ENCODE peak calls at places on chromosomes 1 and 21, in six cellular contexts. One of them, this sample, is unnamed.

GRCh38 chr21:46250146-46250725 is 21.7 kb upstream of the LSS start:
- DNase-seq in A673: no peak
- DNase-seq in fibroblast of lung: peak; percentile 38
- DNase-seq in osteoblast: peak; percentile 45
- DNase-seq in IMR-90: peak; percentile 33
- DNase-seq in endodermal cell: no peak
- DNase-seq in this sample: no peak

GRCh38 chr1:111582644-111583618 is 36.7 kb upstream of the RAP1A start:
- DNase-seq in IMR-90: no peak
- DNase-seq in A673: peak; percentile 15
- DNase-seq in endodermal cell: no peak
- DNase-seq in osteoblast: no peak
- DNase-seq in fibroblast of lung: no peak
- DNase-seq in this sample: no peak

GRCh38 chr1:173427146-173428054 is 49.7 kb upstream of the PRDX6 start:
- DNase-seq in IMR-90: no peak
- DNase-seq in fibroblast of lung: no peak
- DNase-seq in A673: no peak
- DNase-seq in endodermal cell: peak; percentile 11
- DNase-seq in osteoblast: no peak
- DNase-seq in this sample: no peak

GRCh38 chr1:6508154-6508875 is 16.8 kb upstream of the PLEKHG5 start:
- DNase-seq in endodermal cell: peak; percentile 41
- DNase-seq in osteoblast: peak; percentile 81
- DNase-seq in IMR-90: no peak
- DNase-seq in A673: no peak
- DNase-seq in fibroblast of lung: no peak
- DNase-seq in this sample: no peak

GRCh38 chr1:54980528-54981241 is at the start of gene TMEM61:
- DNase-seq in A673: no peak
- DNase-seq in IMR-90: no peak
- DNase-seq in fibroblast of lung: no peak
- DNase-seq in osteoblast: no peak
- DNase-seq in endodermal cell: peak; percentile 79
- DNase-seq in this sample: no peak

GRCh38 chr1:81377406-81377805 is 423.3 kb upstream of the ADGRL2 start:
- DNase-seq in A673: no peak
- DNase-seq in IMR-90: no peak
- DNase-seq in endodermal cell: peak; percentile 65
- DNase-seq in fibroblast of lung: no peak
- DNase-seq in osteoblast: no peak
- DNase-seq in this sample: no peak

GRCh38 chr1:173015629-173016028 is 35.1 kb downstream of the TNFSF18 start:
- DNase-seq in A673: no peak
- DNase-seq in IMR-90: no peak
- DNase-seq in endodermal cell: no peak
- DNase-seq in osteoblast: no peak
- DNase-seq in fibroblast of lung: no peak
- DNase-seq in this sample: no peak

GRCh38 chr21:25578070-25578961 is 29.0 kb downstream of the MRPL39 start:
- DNase-seq in IMR-90: peak; percentile 36
- DNase-seq in fibroblast of lung: no peak
- DNase-seq in endodermal cell: no peak
- DNase-seq in A673: no peak
- DNase-seq in osteoblast: no peak
- DNase-seq in this sample: no peak

GRCh38 chr1:183569141-183569540 is 21.1 kb downstream of the NCF2 start:
- DNase-seq in A673: no peak
- DNase-seq in fibroblast of lung: no peak
- DNase-seq in IMR-90: peak; percentile 61
- DNase-seq in osteoblast: no peak
- DNase-seq in endodermal cell: peak; percentile 32
- DNase-seq in this sample: peak; percentile 31

GRCh38 chr21:41519806-41520559 is 12.0 kb upstream of the TMPRSS2 start:
- DNase-seq in endodermal cell: no peak
- DNase-seq in osteoblast: no peak
- DNase-seq in fibroblast of lung: no peak
- DNase-seq in A673: no peak
- DNase-seq in IMR-90: no peak
- DNase-seq in this sample: no peak

GRCh38 chr1:185636848-185637247 is 97.3 kb upstream of the HMCN1 start:
- DNase-seq in A673: no peak
- DNase-seq in IMR-90: no peak
- DNase-seq in fibroblast of lung: no peak
- DNase-seq in osteoblast: no peak
- DNase-seq in endodermal cell: no peak
- DNase-seq in this sample: no peak

GRCh38 chr1:15618685-15619525 is 1.6 kb downstream of the DDI2 start:
- DNase-seq in fibroblast of lung: peak; percentile 94
- DNase-seq in endodermal cell: no peak
- DNase-seq in IMR-90: peak; percentile 79
- DNase-seq in osteoblast: no peak
- DNase-seq in A673: no peak
- DNase-seq in this sample: no peak

GRCh38 chr1:54795841-54796468 is 5.2 kb downstream of the TTC22 start:
- DNase-seq in fibroblast of lung: no peak
- DNase-seq in endodermal cell: no peak
- DNase-seq in IMR-90: no peak
- DNase-seq in A673: no peak
- DNase-seq in osteoblast: peak; percentile 32
- DNase-seq in this sample: no peak

GRCh38 chr21:45098867-45099266 is 24.5 kb downstream of the ADARB1 start:
- DNase-seq in A673: peak; percentile 64
- DNase-seq in IMR-90: no peak
- DNase-seq in osteoblast: no peak
- DNase-seq in fibroblast of lung: no peak
- DNase-seq in endodermal cell: no peak
- DNase-seq in this sample: no peak
- TF ChIP-seq CTCF in A673: peak; percentile 81
- TF ChIP-seq CTCF in IMR-90: peak; percentile 22
- TF ChIP-seq CTCF in osteoblast: peak; percentile 53
- TF ChIP-seq CTCF in fibroblast of lung: peak; percentile 51
- TF ChIP-seq CTCF in endodermal cell: peak; percentile 73
- TF ChIP-seq CTCF in this sample: peak; percentile 73

GRCh38 chr1:23527366-23527765 is 3.7 kb downstream of the E2F2 start:
- DNase-seq in fibroblast of lung: no peak
- DNase-seq in A673: no peak
- DNase-seq in endodermal cell: no peak
- DNase-seq in IMR-90: no peak
- DNase-seq in osteoblast: no peak
- DNase-seq in this sample: no peak
- H3K4me3 ChIP-seq in fibroblast of lung: no peak overlapping the region
- H3K4me3 ChIP-seq in A673: no peak overlapping the region
- H3K4me3 ChIP-seq in endodermal cell: no peak overlapping the region
- H3K4me3 ChIP-seq in IMR-90: no peak overlapping the region
- H3K4me3 ChIP-seq in osteoblast: no peak overlapping the region
- H3K4me3 ChIP-seq in this sample: no peak overlapping the region

DNA sequence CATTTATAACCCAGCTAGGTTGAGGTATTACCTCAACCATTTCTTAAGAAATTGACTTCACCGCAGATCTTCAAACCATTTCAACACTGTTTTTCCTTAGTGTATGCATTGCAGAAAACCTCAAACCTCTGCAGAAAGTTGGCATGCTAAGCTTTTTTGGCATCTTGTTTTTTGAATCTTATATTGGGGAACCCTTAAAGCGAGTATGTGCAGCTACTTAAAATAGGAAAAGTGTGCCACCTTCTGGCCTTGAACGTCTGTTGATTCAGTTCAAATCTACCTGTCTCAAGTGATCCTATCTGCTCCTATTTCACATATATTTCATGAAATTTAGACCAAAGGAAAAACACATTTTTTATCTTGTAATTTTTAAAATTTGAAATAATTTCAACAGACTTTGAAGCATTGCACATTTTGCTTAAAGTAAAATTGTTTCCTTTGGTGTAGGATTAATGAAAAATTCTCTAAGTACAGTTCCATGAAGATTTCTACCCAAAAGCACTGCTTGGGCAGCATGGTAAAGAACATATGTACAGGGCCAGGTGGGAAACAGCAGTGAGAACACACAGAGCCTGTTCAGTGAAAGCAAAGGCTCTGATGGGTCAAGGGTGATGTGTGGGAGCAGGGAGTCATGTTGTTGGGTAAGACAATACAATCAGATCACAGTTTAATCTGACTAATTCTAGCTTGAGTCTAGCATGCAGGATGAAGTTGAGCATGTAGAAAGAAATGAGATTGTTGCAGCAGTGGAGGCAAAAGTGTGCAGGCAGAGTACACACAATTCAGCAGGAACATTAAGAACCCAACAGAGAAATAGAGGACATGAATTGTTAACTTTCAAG is 17.2 kb downstream of the HENMT1 start:
- DNase-seq in endodermal cell: peak; percentile 54
- DNase-seq in osteoblast: peak; percentile 91
- DNase-seq in IMR-90: peak; percentile 78
- DNase-seq in A673: peak; percentile 77
- DNase-seq in fibroblast of lung: peak; percentile 86
- DNase-seq in this sample: peak; percentile 61
- TF ChIP-seq CTCF in endodermal cell: peak; percentile 80
- TF ChIP-seq CTCF in osteoblast: peak; percentile 64
- TF ChIP-seq CTCF in IMR-90: peak; percentile 80
- TF ChIP-seq CTCF in A673: peak; percentile 75
- TF ChIP-seq CTCF in fibroblast of lung: peak; percentile 62
- TF ChIP-seq CTCF in this sample: peak; percentile 63

DNA sequence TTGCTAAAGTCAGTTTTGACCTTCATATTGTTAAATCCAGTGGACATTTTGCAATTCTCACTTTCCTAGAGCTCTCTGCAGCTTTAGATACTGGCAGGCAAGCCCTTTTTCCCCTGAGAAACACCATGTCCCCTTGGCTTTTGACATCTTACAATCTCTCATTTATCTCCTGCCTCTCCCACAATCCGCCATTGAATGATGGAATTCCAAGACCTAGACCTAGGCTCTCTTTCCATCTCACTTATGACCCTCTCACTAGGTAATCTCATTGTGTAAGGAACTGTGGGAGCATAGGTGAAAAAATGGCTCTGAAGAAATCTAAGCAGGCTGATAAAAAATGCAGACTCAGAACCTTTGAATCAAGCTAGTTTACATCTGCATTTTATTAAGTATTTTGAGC is 2.0 kb downstream of the KYAT3 start:
- DNase-seq in osteoblast: no peak
- DNase-seq in A673: no peak
- DNase-seq in IMR-90: no peak
- DNase-seq in endodermal cell: no peak
- DNase-seq in fibroblast of lung: no peak
- DNase-seq in this sample: no peak
- H3K4me3 ChIP-seq in osteoblast: no peak overlapping the region
- H3K4me3 ChIP-seq in A673: peak overlapping the region; percentile 91
- H3K4me3 ChIP-seq in IMR-90: no peak overlapping the region
- H3K4me3 ChIP-seq in endodermal cell: peak overlapping the region; percentile 88
- H3K4me3 ChIP-seq in fibroblast of lung: no peak overlapping the region
- H3K4me3 ChIP-seq in this sample: no peak overlapping the region

GRCh38 chr1:25817840-25818501 is 1.8 kb upstream of the MTFR1L start:
- DNase-seq in fibroblast of lung: no peak
- DNase-seq in endodermal cell: peak; percentile 83
- DNase-seq in osteoblast: no peak
- DNase-seq in IMR-90: no peak
- DNase-seq in A673: no peak
- DNase-seq in this sample: no peak
- TF ChIP-seq CTCF in fibroblast of lung: peak; percentile 3
- TF ChIP-seq CTCF in endodermal cell: peak; percentile 74
- TF ChIP-seq CTCF in osteoblast: peak; percentile 13
- TF ChIP-seq CTCF in IMR-90: no peak
- TF ChIP-seq CTCF in A673: peak; percentile 13
- TF ChIP-seq CTCF in this sample: peak; percentile 36

DNA sequence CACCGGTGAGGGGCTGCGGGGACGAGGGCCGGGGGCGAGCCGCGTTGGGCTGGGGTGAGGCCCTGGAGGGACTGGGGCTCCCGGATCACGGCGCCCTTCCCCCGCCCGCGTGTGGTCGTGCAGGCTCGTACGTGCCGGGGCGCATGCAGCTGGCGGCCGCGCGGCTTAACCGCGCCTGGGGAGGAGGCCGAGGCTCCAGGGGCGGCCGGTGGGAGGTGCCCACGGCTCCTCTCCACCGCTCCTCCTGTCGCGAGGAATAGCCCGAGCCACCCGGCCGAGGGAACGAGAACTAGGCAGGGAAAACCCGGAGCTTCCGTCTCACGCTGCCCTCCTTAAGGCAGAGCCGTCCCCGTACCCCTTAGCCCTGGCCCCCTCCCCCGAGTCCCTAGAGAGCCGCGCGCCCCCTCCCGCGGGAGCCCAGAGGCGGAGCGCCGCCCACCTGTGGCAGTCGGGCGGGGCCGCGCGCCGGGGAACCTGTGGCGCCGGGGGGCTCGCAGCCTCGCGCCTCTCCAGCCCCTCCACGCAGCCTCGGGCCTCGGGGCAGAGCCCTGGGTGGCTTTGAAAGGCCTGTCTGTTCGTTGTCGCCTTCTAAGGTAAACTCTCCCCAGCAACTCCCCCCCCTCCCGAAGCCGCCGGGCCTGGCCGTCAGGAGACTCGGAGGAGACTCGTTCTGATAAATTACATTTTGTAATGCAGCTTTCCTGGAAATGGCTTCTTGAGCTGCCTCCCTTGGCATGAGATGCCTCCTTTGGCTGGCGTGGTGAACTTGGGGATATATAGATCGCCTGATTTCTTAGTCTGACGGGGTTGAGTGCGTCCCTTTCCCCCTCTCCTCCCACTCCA is 766 bp downstream of the AK4 start:
- DNase-seq in endodermal cell: peak; percentile 88
- DNase-seq in fibroblast of lung: peak; percentile 3
- DNase-seq in IMR-90: peak; percentile 19
- DNase-seq in A673: peak; percentile 78
- DNase-seq in osteoblast: peak; percentile 95
- DNase-seq in this sample: no peak
- H3K4me3 ChIP-seq in endodermal cell: peak overlapping the region; percentile 95
- H3K4me3 ChIP-seq in fibroblast of lung: peak overlapping the region; percentile 58
- H3K4me3 ChIP-seq in IMR-90: peak overlapping the region; percentile 98
- H3K4me3 ChIP-seq in A673: peak overlapping the region; percentile 79
- H3K4me3 ChIP-seq in osteoblast: peak overlapping the region; percentile 78
- H3K4me3 ChIP-seq in this sample: peak overlapping the region; percentile 60

DNA sequence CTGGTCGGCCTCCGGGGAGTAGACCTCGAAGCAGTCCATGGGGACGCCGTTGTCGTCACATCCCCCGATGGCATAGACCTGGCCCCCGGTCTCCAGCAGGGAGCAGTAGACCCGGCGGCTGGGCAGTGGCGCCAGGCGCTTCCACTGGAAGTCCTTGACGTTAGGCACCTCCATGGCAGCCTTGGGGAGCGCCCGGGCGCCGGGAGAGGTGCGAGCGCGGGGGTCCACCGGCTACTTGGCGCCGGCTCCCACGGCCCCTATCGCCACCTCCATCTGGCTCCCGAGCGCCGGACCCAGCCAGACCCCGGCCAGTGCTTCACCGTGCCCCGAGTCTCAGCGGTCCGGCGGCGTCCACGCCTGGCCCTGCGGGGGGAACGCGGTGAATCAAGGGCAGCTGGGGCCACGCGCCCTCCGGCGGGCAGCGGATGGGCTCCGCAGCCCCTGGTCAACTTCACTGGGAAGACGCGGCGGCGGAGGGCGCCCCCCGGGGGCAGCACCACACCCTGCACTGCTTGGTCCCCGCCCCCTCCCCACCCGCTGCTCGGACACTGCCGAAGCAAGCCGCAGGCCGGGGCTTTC is 13.2 kb downstream of the KLHDC8A start:
- DNase-seq in osteoblast: no peak
- DNase-seq in A673: no peak
- DNase-seq in endodermal cell: peak; percentile 89
- DNase-seq in fibroblast of lung: no peak
- DNase-seq in IMR-90: no peak
- DNase-seq in this sample: no peak
- TF ChIP-seq CTCF in osteoblast: peak; percentile 7
- TF ChIP-seq CTCF in A673: peak; percentile 23
- TF ChIP-seq CTCF in endodermal cell: peak; percentile 70
- TF ChIP-seq CTCF in fibroblast of lung: no peak
- TF ChIP-seq CTCF in IMR-90: peak; percentile 27
- TF ChIP-seq CTCF in this sample: peak; percentile 46